ENCODE peak calls at places on chromosomes 12 and 14, in five cellular contexts. M, S, O, P and Y are unnamed samples.
A peak's percentile ranks its signal among the peaks of the same experiment; 100 is the strongest.

GRCh38 chr12:123713398-123714301 is 1.5 kb downstream of the ATP6V0A2 start:
- DNase-seq in M (peak; percentile 25), S (no peak), O (no peak), P (no peak), Y (peak; percentile 89)

GRCh38 chr12:74514098-74514872 is 23.4 kb upstream of the ATXN7L3B start:
- DNase-seq in M (no peak), S (no peak), O (no peak), P (no peak), Y (no peak)

GRCh38 chr14:51396222-51396815 is 156.3 kb downstream of the TMX1 start:
- DNase-seq in M (peak; percentile 98), S (peak; percentile 30), O (no peak), P (no peak), Y (no peak)

GRCh38 chr14:32085845-32086383 is 8.8 kb downstream of the ARHGAP5 start:
- DNase-seq in M (no peak), S (no peak), O (no peak), P (no peak), Y (no peak)

GRCh38 chr12:111435661-111436201 is 30.0 kb downstream of the SH2B3 start:
- DNase-seq in M (no peak), S (no peak), O (no peak), P (peak; percentile 44), Y (no peak)

GRCh38 chr12:6767592-6768384 is 1.6 kb downstream of the PTMS start:
- DNase-seq in M (no peak), S (no peak), O (no peak), P (peak; percentile 49), Y (no peak)

GRCh38 chr14:27672047-27672446 is 1074.2 kb upstream of the NOVA1 start:
- DNase-seq in M (no peak), S (no peak), O (no peak), P (no peak), Y (no peak)

GRCh38 chr12:33671676-33672075 is 232.1 kb upstream of the SYT10 start:
- DNase-seq in M (no peak), S (no peak), O (no peak), P (no peak), Y (no peak)

GRCh38 chr12:23230899-23231298 is 605.9 kb downstream of the ETNK1 start:
- DNase-seq in M (no peak), S (no peak), O (no peak), P (no peak), Y (no peak)

GRCh38 chr12:108525681-108526080 is 10.6 kb downstream of the FICD start:
- DNase-seq in M (no peak), S (no peak), O (no peak), P (no peak), Y (no peak)

GRCh38 chr12:46373303-46374182 is 970 bp upstream of the SLC38A2 start:
- DNase-seq in M (peak; percentile 52), S (peak; percentile 21), O (peak; percentile 92), P (peak; percentile 68), Y (peak; percentile 54)

GRCh38 chr12:52335598-52336262 is 14.5 kb upstream of the KRT83 start:
- DNase-seq in M (no peak), S (peak; percentile 86), O (no peak), P (no peak), Y (peak; percentile 94)

GRCh38 chr12:4564819-4565218 is 2.8 kb downstream of the DYRK4 start:
- DNase-seq in M (no peak), S (no peak), O (no peak), P (no peak), Y (no peak)